ENCODE peak calls at places on chromosome 1, in seven cellular contexts. Y, X, G, S, R, M and D are unnamed samples.

GRCh38 chr1:155062702-155063411 is 683 bp upstream of the EFNA4 start:
- DNase-seq in Y (peak), X (no peak), G (no peak), S (peak), R (peak), M (no peak), D (no peak)

GRCh38 chr1:226428348-226429050 is 20.6 kb upstream of the PARP1 start:
- DNase-seq in Y (no peak), X (no peak), G (no peak), S (no peak), R (no peak), M (no peak), D (no peak)

GRCh38 chr1:172637522-172637921 is 21.4 kb upstream of the FASLG start:
- DNase-seq in Y (peak), X (no peak), G (no peak), S (peak), R (no peak), M (no peak), D (no peak)

GRCh38 chr1:85599076-85599491 is 18.5 kb downstream of the CCN1 start:
- DNase-seq in Y (no peak), X (no peak), G (no peak), S (no peak), R (no peak), M (no peak), D (no peak)

GRCh38 chr1:156122519-156123355 is 8.2 kb downstream of the LMNA start:
- DNase-seq in Y (peak), X (peak), G (no peak), S (peak), R (no peak), M (no peak), D (no peak)

GRCh38 chr1:179828554-179829110 is 49.0 kb downstream of the TOR1AIP2 start:
- DNase-seq in Y (no peak), X (no peak), G (no peak), S (no peak), R (peak), M (peak), D (no peak)

GRCh38 chr1:228838717-228839500 is 103.6 kb downstream of the RHOU start:
- DNase-seq in Y (peak), X (no peak), G (no peak), S (peak), R (no peak), M (no peak), D (no peak)

GRCh38 chr1:207672525-207673130 is 27.7 kb downstream of the CR1L start:
- DNase-seq in Y (peak), X (no peak), G (no peak), S (peak), R (no peak), M (no peak), D (no peak)

GRCh38 chr1:21904725-21905520 is 32.2 kb downstream of the HSPG2 start:
- DNase-seq in Y (peak), X (no peak), G (no peak), S (peak), R (no peak), M (no peak), D (no peak)

GRCh38 chr1:56061824-56062223 is 517.5 kb downstream of the PLPP3 start:
- DNase-seq in Y (no peak), X (no peak), G (no peak), S (no peak), R (no peak), M (no peak), D (no peak)

GRCh38 chr1:156910309-156910782 is 10.1 kb upstream of the LRRC71 start:
- DNase-seq in Y (peak), X (peak), G (no peak), S (peak), R (no peak), M (no peak), D (no peak)

GRCh38 chr1:147822292-147822691 is 61.9 kb upstream of the GJA5 start:
- DNase-seq in Y (no peak), X (no peak), G (no peak), S (no peak), R (no peak), M (no peak), D (no peak)

GRCh38 chr1:101757985-101758384 is 238.7 kb downstream of the OLFM3 start:
- DNase-seq in Y (no peak), X (no peak), G (no peak), S (no peak), R (no peak), M (no peak), D (no peak)

GRCh38 chr1:154802336-154803003 is 67.6 kb downstream of the KCNN3 start:
- DNase-seq in Y (no peak), X (no peak), G (no peak), S (no peak), R (no peak), M (no peak), D (no peak)

GRCh38 chr1:54998677-54999076 is at the start of gene BSND:
- DNase-seq in Y (no peak), X (no peak), G (no peak), S (no peak), R (no peak), M (no peak), D (peak)

GRCh38 chr1:70361727-70362413 is 7.3 kb upstream of the ANKRD13C start:
- DNase-seq in Y (peak), X (no peak), G (no peak), S (peak), R (no peak), M (no peak), D (no peak)

GRCh38 chr1:91791691-91792392 is 94.1 kb downstream of the TGFBR3 start:
- DNase-seq in Y (no peak), X (no peak), G (no peak), S (no peak), R (no peak), M (no peak), D (no peak)

GRCh38 chr1:146049436-146049835 is 27.9 kb upstream of the HJV start:
- DNase-seq in Y (no peak), X (no peak), G (no peak), S (no peak), R (no peak), M (no peak), D (no peak)

GRCh38 chr1:78892251-78892650 is 114.3 kb downstream of the ADGRL4 start:
- DNase-seq in Y (peak), X (no peak), G (peak), S (peak), R (no peak), M (no peak), D (no peak)

GRCh38 chr1:10280442-10281350 is 70.3 kb downstream of the KIF1B start:
- DNase-seq in Y (no peak), X (no peak), G (peak), S (peak), R (no peak), M (no peak), D (no peak)

DNA sequence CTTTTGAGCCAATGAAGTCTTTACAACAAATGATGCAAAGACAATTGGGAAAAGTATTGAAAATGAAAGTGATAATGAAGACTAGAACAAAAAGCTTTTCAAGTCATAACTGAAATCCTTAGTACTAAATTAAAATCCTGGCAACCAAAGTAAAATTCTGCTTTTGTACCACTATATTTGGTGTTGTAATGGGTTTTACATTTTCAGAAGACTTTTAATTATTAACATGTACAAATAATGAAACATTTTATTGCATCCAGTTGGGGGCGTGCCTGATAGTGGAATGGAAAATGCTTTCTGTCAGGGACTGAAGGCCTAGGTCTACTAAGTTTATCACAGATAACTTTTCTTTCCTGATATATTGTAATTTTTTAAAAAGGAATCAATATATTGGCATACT is 89.4 kb downstream of the SDCCAG8 start:
- DNase-seq in Y (peak), X (no peak), G (no peak), S (peak), R (no peak), M (no peak), D (no peak)
- TF ChIP-seq CTCF in Y (peak), X (peak), G (no peak), S (no peak), R (no peak), M (peak), D (peak)

GRCh38 chr1:25695066-25695990 is 78.7 kb downstream of the MAN1C1 start:
- DNase-seq in Y (peak), X (peak), G (peak), S (peak), R (peak), M (no peak), D (peak)
- TF ChIP-seq CTCF in Y (peak), X (peak), G (peak), S (peak), R (no peak), M (no peak), D (peak)

GRCh38 chr1:1206376-1207253 is at the start of gene TNFRSF18:
- DNase-seq in Y (no peak), X (peak), G (no peak), S (no peak), R (peak), M (no peak), D (peak)
- TF ChIP-seq CTCF in Y (no peak), X (no peak), G (no peak), S (no peak), R (no peak), M (no peak), D (peak)

DNA sequence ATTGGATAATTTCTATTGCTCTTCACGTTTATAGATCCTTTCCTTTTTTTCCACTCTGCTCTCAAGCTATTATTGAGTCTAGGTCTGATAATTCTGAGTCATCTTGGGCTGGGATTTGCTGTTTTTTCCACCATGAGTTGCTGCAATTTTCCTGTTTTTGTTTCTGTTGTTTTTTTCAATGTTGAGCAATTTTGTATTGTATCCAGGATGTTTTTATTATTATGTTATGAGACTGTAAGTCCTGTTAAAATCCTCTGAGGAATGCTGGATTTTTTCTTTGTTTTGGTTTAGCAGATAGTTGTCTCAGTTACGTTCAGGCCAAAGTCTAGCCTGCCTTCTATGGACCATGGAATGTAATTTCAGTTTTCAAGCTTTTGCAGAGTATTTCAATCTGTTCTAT is 13.0 kb upstream of the SLC35A3 start:
- DNase-seq in Y (peak), X (no peak), G (peak), S (peak), R (no peak), M (no peak), D (no peak)
- TF ChIP-seq CTCF in Y (peak), X (no peak), G (peak), S (peak), R (no peak), M (no peak), D (peak)

DNA sequence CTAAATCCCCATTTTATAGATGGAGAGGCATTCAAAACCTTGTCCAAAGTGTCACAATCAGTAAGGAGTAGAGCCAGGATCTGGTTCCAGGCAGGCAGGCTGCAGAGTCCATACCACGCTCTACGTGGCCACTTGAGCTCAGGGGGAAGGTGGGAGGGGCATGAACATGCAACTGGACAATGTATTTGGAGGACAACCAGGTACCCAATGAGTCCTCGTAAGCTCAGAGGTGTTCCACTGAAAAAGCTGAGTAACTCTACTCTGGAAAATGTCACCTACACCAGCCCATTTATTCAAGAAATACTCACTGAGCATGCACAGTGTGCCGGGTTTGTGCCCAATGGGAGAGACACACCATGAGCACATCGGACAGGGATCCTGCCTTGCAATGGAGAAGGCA is 11.2 kb upstream of the GUCA2B start:
- DNase-seq in Y (no peak), X (no peak), G (no peak), S (no peak), R (no peak), M (peak), D (no peak)
- TF ChIP-seq CTCF in Y (no peak), X (no peak), G (no peak), S (no peak), R (no peak), M (no peak), D (no peak)

GRCh38 chr1:238789916-238790667 is 596.3 kb upstream of the CHRM3 start:
- DNase-seq in Y (no peak), X (no peak), G (no peak), S (no peak), R (no peak), M (no peak), D (no peak)
- TF ChIP-seq CTCF in Y (no peak), X (no peak), G (no peak), S (no peak), R (no peak), M (no peak), D (no peak)

GRCh38 chr1:187476671-187477070 is 647.9 kb downstream of the PLA2G4A start:
- DNase-seq in Y (peak), X (no peak), G (no peak), S (peak), R (no peak), M (no peak), D (no peak)
- TF ChIP-seq CTCF in Y (peak), X (peak), G (no peak), S (peak), R (no peak), M (peak), D (peak)

DNA sequence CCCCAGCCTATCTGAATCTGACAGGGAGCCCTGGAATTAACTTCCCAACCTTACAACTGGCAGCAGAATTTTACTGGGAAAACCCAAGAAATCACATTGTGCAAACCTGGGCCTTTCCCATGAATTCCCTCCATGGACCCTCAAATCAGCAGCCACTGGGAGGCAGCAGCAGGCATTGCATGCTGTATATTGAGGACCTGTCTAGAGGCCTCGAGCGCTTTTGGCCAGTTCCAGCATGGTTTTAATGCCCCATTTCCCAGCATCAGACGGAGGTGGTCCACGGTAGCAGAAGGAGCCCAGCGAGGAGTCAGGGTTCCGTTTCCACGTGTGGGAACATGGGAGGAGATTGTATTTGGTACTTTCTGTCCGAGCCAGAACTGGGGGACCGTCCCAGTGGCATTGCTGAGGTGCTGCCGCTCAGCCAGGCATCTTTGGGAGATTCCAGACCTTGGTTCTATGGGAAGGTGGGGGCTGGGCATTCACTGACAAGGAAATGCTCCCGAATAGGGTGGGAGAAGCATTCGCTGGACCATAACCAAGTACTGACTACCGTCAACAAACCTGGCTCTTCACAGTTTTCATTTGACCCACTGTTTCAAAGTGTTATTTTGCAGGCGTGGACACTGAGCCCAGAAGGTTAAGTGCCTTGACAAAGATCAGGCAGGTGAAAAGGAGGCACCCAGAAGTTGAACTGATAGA is 15.9 kb downstream of the BMP8A start:
- DNase-seq in Y (no peak), X (no peak), G (no peak), S (peak), R (no peak), M (no peak), D (peak)
- TF ChIP-seq CTCF in Y (peak), X (peak), G (peak), S (peak), R (no peak), M (peak), D (peak)